ENCODE peak calls at places on chromosomes 1 and 21, in four cellular contexts. A is keratinocyte, Q is lower lobe of right lung, N is ovary. K is an unnamed sample.

GRCh38 chr1:68269637-68270430 is 37.5 kb upstream of the WLS start:
- DNase-seq in A (peak), Q (no peak), N (no peak), K (no peak)

GRCh38 chr1:167776151-167776550 is 54.4 kb downstream of the MPZL1 start:
- DNase-seq in A (no peak), Q (no peak), N (no peak), K (no peak)

GRCh38 chr21:35491114-35491513 is 442.0 kb upstream of the RUNX1 start:
- DNase-seq in A (no peak), Q (no peak), N (no peak), K (no peak)

GRCh38 chr1:57489342-57490036 is 65.6 kb upstream of the DAB1 start:
- DNase-seq in A (peak), Q (no peak), N (no peak), K (no peak)

GRCh38 chr1:22064751-22065402 is 12.4 kb downstream of the CDC42 start:
- DNase-seq in A (no peak), Q (no peak), N (no peak), K (no peak)

GRCh38 chr1:156668801-156669637 is 8.2 kb downstream of the NES start:
- DNase-seq in A (no peak), Q (no peak), N (no peak), K (no peak)

GRCh38 chr1:110337704-110338199 is 1.4 kb upstream of the RBM15 start:
- DNase-seq in A (no peak), Q (peak), N (peak), K (peak)

GRCh38 chr1:31583995-31584868 is 7.9 kb downstream of the TINAGL1 start:
- DNase-seq in A (no peak), Q (peak), N (peak), K (no peak)

GRCh38 chr1:212749924-212750535 is 41.5 kb downstream of the NSL1 start:
- DNase-seq in A (peak), Q (no peak), N (no peak), K (no peak)

GRCh38 chr1:192604979-192605620 is 29.5 kb downstream of the RGS1 start:
- DNase-seq in A (no peak), Q (no peak), N (no peak), K (peak)

GRCh38 chr1:196160066-196160795 is 448.0 kb downstream of the KCNT2 start:
- DNase-seq in A (peak), Q (no peak), N (no peak), K (no peak)

GRCh38 chr1:184972281-184973055 is 1.8 kb downstream of the NIBAN1 start:
- DNase-seq in A (no peak), Q (no peak), N (no peak), K (no peak)

GRCh38 chr1:184974086-184974836 is at the start of gene NIBAN1:
- DNase-seq in A (no peak), Q (peak), N (peak), K (peak)

GRCh38 chr1:184971522-184972265 is 2.6 kb downstream of the NIBAN1 start:
- DNase-seq in A (no peak), Q (no peak), N (no peak), K (no peak)

GRCh38 chr1:184974837-184975115 is 468 bp upstream of the NIBAN1 start:
- DNase-seq in A (no peak), Q (no peak), N (no peak), K (no peak)

GRCh38 chr1:184973308-184974085 is 811 bp downstream of the NIBAN1 start:
- DNase-seq in A (no peak), Q (peak), N (peak), K (peak)
- TF ChIP-seq CTCF in A (no peak), Q (no peak), N (no peak), K (no peak)

GRCh38 chr1:85748120-85748519 is 39.9 kb upstream of the ZNHIT6 start:
- DNase-seq in A (no peak), Q (no peak), N (no peak), K (no peak)

GRCh38 chr1:85743814-85744213 is 35.6 kb upstream of the ZNHIT6 start:
- DNase-seq in A (no peak), Q (no peak), N (no peak), K (no peak)

DNA sequence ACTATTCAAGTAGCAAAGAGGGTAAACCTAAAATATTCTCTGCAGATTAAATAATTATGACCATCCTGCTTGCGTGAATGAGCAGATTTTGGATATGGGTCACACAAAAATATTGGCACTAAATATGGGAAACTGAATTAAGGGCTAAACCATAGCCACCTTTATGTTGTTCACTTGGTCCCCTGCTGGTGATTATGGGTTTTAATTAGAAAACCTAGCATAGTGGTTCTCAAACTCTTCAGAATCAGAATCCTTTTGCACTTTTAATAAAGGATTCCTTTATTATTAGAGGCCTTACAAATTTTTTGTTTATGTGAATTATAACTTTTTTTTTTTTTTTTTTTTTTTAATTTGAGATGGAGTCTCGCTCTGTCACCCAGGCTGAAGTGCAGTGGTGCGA is 38.5 kb upstream of the ZNHIT6 start:
- DNase-seq in A (no peak), Q (no peak), N (no peak), K (no peak)
- TF ChIP-seq CTCF in A (no peak), Q (no peak), N (no peak), K (no peak)

GRCh38 chr1:38029081-38029681 is 16.6 kb downstream of the UTP11 start:
- DNase-seq in A (no peak), Q (no peak), N (peak), K (no peak)

GRCh38 chr1:38027201-38028104 is 14.9 kb downstream of the UTP11 start:
- DNase-seq in A (peak), Q (peak), N (no peak), K (no peak)

GRCh38 chr1:38028105-38028591 is 15.6 kb downstream of the UTP11 start:
- DNase-seq in A (no peak), Q (no peak), N (no peak), K (no peak)

GRCh38 chr1:38029725-38030511 is 16.7 kb downstream of the POU3F1 start:
- DNase-seq in A (no peak), Q (no peak), N (no peak), K (no peak)

DNA sequence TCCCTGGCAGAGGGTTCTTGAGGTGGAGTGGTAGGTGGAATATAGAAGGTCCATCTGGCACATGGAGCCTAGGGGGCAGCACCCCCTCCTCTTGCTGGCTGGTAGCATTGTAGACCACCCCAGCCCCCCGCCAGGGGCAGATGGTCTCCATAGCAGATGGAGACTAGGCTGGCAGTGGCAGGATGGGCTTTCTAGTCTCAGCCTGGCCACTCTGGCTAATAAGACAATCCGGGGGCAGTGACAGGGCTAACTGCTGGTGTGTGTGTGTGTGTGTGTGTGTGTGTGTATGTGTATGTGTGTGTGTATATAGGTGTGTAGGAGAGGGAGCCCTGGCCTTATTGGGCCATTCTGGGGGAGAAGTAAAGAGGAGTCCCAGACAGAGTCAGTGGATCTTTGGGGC is 16.1 kb downstream of the UTP11 start:
- DNase-seq in A (no peak), Q (no peak), N (no peak), K (no peak)
- TF ChIP-seq CTCF in A (no peak), Q (no peak), N (no peak), K (no peak)

GRCh38 chr1:91993256-91993655 is 36.5 kb upstream of the EPHX4 start:
- DNase-seq in A (no peak), Q (no peak), N (no peak), K (no peak)

DNA sequence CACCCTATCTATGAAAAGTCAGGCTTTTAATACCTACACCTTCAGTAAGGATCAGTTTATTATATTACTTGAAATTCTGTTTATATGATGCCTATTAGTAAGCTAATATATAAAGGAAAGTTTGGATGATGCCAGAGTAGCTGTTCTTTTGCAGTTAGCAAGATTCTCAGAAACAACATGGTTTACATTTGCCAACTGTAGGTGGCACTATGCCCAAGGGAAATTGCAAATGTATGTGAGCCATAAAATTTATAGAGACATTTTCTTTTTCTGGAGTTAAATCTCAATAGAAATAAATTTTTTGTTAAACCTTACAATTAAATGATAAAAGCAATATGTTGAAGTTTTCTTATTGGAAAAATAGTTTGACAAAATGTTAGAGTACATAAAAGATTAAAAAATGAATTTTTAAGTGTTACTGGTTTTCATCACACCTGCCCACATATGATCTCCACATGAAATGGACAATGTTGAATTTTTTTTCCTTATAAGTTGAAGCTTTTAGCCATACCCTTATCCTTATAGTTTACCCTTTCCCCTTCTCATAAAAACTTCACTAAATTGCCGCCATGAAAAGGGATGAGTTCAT is 32.1 kb upstream of the EPHX4 start:
- DNase-seq in A (peak), Q (no peak), N (no peak), K (no peak)
- TF ChIP-seq CTCF in A (peak), Q (peak), N (no peak), K (peak)

DNA sequence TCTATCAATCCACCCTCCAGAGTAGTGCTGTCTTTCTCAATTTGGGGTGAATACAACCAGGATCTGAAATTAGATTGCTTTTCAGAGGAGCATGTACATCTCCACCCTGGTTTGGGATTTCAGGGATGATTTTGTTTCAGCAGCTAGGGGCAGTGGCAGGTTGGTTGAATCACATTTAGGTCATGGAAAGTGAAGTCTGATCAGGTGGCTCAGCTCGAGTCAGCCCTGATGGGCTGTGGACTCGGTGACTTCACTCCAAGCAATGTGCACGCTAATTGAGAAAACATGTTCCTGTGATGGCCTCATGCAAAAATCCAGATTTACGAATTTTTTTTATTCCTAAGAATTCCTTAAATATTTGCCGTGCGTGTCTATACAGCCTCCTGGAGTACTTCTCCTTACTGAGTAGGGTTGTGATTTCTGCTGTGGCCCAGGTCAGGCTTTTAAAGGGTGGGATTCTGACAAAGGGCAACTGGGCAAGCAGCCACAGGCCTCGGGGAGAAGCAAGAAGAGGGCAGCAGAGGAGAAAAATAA is 7.5 kb downstream of the NGF start:
- DNase-seq in A (peak), Q (no peak), N (peak), K (no peak)
- TF ChIP-seq CTCF in A (peak), Q (no peak), N (no peak), K (no peak)

DNA sequence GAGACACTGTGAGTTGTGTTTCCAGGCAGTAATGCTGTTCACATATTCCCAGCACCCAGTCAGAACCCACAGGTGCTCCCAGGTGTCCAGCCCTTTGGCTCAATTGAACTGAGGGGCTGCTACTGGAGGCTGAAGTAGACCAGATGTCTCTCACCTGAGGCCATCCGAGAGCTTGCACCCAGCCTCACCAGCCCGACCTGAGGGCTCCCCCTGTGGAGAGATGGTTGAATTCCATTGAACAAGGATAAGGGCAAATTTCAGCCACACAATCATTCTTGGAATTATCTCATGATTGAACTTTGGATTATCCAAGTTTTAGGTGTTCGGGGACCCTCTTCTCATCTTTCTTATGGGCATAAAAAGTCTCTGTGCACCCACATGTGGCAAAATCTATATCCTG is 52.1 kb downstream of the OBSCN start:
- DNase-seq in A (no peak), Q (no peak), N (no peak), K (no peak)
- TF ChIP-seq CTCF in A (peak), Q (no peak), N (no peak), K (no peak)

K was measured in CD14-positive monocyte.